ENCODE peak calls at places on chromosomes 1 and 21, in five cellular contexts. A is neural progenitor cell, E is IMR-90, T is mammary epithelial cell, U is MM.1S. J is an unnamed sample.
A peak's percentile ranks its signal among the peaks of the same experiment; 100 is the strongest.

GRCh38 chr1:185787238-185787637 is 53.0 kb downstream of the HMCN1 start:
- DNase-seq in A (no peak), E (no peak), T (no peak), U (no peak), J (no peak)

GRCh38 chr1:65339866-65340483 is 30.6 kb downstream of the DNAJC6 start:
- DNase-seq in A (no peak), E (peak; percentile 4), T (peak; percentile 42), U (no peak), J (peak; percentile 47)

GRCh38 chr1:162590101-162590500 is 28.6 kb downstream of the UAP1 start:
- DNase-seq in A (no peak), E (no peak), T (no peak), U (peak; percentile 71), J (no peak)

GRCh38 chr1:9331016-9331415 is 38.3 kb downstream of the SPSB1 start:
- DNase-seq in A (no peak), E (no peak), T (no peak), U (no peak), J (no peak)

GRCh38 chr1:89739013-89739843 is 81.6 kb upstream of the LRRC8D start:
- DNase-seq in A (no peak), E (peak; percentile 80), T (peak; percentile 91), U (no peak), J (peak; percentile 59)

GRCh38 chr1:231134624-231135023 is 27.2 kb upstream of the TRIM67 start:
- DNase-seq in A (no peak), E (no peak), T (peak; percentile 46), U (no peak), J (no peak)

GRCh38 chr1:99808391-99809115 is 41.6 kb upstream of the AGL start:
- DNase-seq in A (peak; percentile 87), E (peak; percentile 96), T (peak; percentile 81), U (peak; percentile 53), J (peak; percentile 92)

GRCh38 chr21:38936237-38936636 is 130.5 kb downstream of the ETS2 start:
- DNase-seq in A (no peak), E (no peak), T (no peak), U (no peak), J (no peak)

GRCh38 chr1:10378071-10378841 is 20.6 kb upstream of the PGD start:
- DNase-seq in A (no peak), E (peak; percentile 95), T (peak; percentile 14), U (no peak), J (no peak)

GRCh38 chr1:53330819-53331218 is 2.9 kb upstream of the LRP8 start:
- DNase-seq in A (no peak), E (no peak), T (no peak), U (no peak), J (no peak)

GRCh38 chr1:175178056-175178455 is 14.5 kb downstream of the KIAA0040 start:
- DNase-seq in A (peak; percentile 8), E (no peak), T (no peak), U (no peak), J (no peak)

GRCh38 chr1:63619558-63619957 is 26.3 kb downstream of the PGM1 start:
- DNase-seq in A (no peak), E (no peak), T (no peak), U (no peak), J (no peak)

GRCh38 chr1:2441746-2442145 is 29.4 kb upstream of the PEX10 start:
- DNase-seq in A (no peak), E (no peak), T (no peak), U (no peak), J (no peak)

GRCh38 chr1:27388337-27389005 is 4.0 kb upstream of the GPR3 start:
- DNase-seq in A (peak; percentile 77), E (no peak), T (peak; percentile 53), U (peak; percentile 66), J (peak; percentile 89)

GRCh38 chr1:19398309-19398760 is 86.2 kb downstream of the SLC66A1 start:
- DNase-seq in A (no peak), E (peak; percentile 99), T (peak; percentile 45), U (no peak), J (peak; percentile 96)

GRCh38 chr21:27424601-27425000 is 457.7 kb upstream of the ADAMTS5 start:
- DNase-seq in A (no peak), E (peak; percentile 34), T (peak; percentile 29), U (no peak), J (no peak)

GRCh38 chr21:45220106-45220505 is 67.6 kb downstream of the POFUT2 start:
- DNase-seq in A (no peak), E (peak; percentile 6), T (peak; percentile 17), U (no peak), J (no peak)

GRCh38 chr1:29709711-29710169 is 473.4 kb downstream of the PTPRU start:
- DNase-seq in A (no peak), E (peak; percentile 79), T (peak; percentile 99), U (no peak), J (no peak)

GRCh38 chr1:155695608-155696007 is 6.7 kb downstream of the DAP3 start:
- DNase-seq in A (no peak), E (no peak), T (no peak), U (no peak), J (no peak)

DNA sequence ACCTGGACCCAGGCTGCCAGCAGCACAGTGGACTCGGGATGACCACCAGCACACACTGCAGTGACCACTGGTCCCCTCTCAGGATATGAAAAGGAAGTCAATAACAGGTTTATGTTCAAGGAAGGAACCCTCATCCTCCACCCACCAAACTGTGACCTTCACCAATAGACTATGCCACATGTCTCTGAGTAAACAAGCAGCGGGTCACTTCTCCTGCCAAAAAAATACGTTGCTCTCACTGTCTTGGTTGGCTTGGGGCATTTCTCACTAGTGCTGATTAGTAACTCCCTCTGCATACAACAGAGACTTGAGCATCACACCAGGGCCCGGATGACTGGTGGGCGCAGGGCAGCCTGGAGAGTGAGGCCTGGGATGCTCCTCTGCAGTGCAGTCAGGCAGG is 25.9 kb downstream of the PARP1 start:
- DNase-seq in A (no peak), E (no peak), T (no peak), U (no peak), J (no peak)
- H3K36me3 ChIP-seq in A (peaks cover 14% of the 10 kb centered on the region), E (peaks cover 74% of the 10 kb centered on the region), T (peaks cover 21% of the 10 kb centered on the region), U (peaks cover 83% of the 10 kb centered on the region), J (peaks cover 77% of the 10 kb centered on the region)

GRCh38 chr21:34183331-34183928 is 110.1 kb downstream of the MRPS6 start:
- DNase-seq in A (no peak), E (no peak), T (no peak), U (no peak), J (no peak)

GRCh38 chr21:34180406-34180805 is 107.0 kb downstream of the MRPS6 start:
- DNase-seq in A (no peak), E (no peak), T (no peak), U (no peak), J (no peak)

GRCh38 chr21:34182436-34182835 is 109.1 kb downstream of the MRPS6 start:
- DNase-seq in A (no peak), E (no peak), T (no peak), U (no peak), J (no peak)

GRCh38 chr21:34180826-34181359 is 107.5 kb downstream of the MRPS6 start:
- DNase-seq in A (peak; percentile 56), E (no peak), T (no peak), U (no peak), J (no peak)

GRCh38 chr21:34181418-34181817 is 108.0 kb downstream of the MRPS6 start:
- DNase-seq in A (no peak), E (no peak), T (no peak), U (no peak), J (no peak)
- H3K4me1 ChIP-seq in A (peaks cover 59% of the 10 kb centered on the region), E (no peaks in the 10 kb centered on the region), T (no peaks in the 10 kb centered on the region), U (no peaks in the 10 kb centered on the region), J (no peaks in the 10 kb centered on the region)

GRCh38 chr1:234907585-234908457 is 220.8 kb downstream of the TOMM20 start:
- DNase-seq in A (no peak), E (peak; percentile 79), T (no peak), U (no peak), J (peak; percentile 86)
- H2AFZ ChIP-seq in A (no peak overlapping the region), E (peak overlapping the region; percentile 60), T (no peak overlapping the region), U (no peak overlapping the region), J (peak overlapping the region; percentile 36)

GRCh38 chr1:214665606-214666110 is 62.7 kb downstream of the CENPF start:
- DNase-seq in A (no peak), E (peak; percentile 65), T (no peak), U (no peak), J (no peak)

GRCh38 chr1:214660900-214661299 is 57.9 kb downstream of the CENPF start:
- DNase-seq in A (peak; percentile 19), E (peak; percentile 96), T (no peak), U (no peak), J (peak; percentile 82)

GRCh38 chr1:214660190-214660589 is 57.2 kb downstream of the CENPF start:
- DNase-seq in A (no peak), E (peak; percentile 19), T (no peak), U (no peak), J (no peak)

GRCh38 chr1:214664656-214665433 is 61.9 kb downstream of the CENPF start:
- DNase-seq in A (no peak), E (peak; percentile 73), T (no peak), U (no peak), J (no peak)

GRCh38 chr1:214662386-214662785 is 59.4 kb downstream of the CENPF start:
- DNase-seq in A (no peak), E (no peak), T (no peak), U (no peak), J (no peak)
- H3K36me3 ChIP-seq in A (peaks cover 61% of the 10 kb centered on the region), E (peaks cover 4% of the 10 kb centered on the region), T (peaks cover 29% of the 10 kb centered on the region), U (peaks cover 32% of the 10 kb centered on the region), J (peaks cover 40% of the 10 kb centered on the region)

GRCh38 chr1:21909286-21909759 is 27.8 kb downstream of the HSPG2 start:
- DNase-seq in A (no peak), E (peak; percentile 50), T (no peak), U (no peak), J (peak; percentile 93)
- H3K4me1 ChIP-seq in A (peaks cover 39% of the 10 kb centered on the region), E (peaks cover 23% of the 10 kb centered on the region), T (peaks cover 28% of the 10 kb centered on the region), U (no peaks in the 10 kb centered on the region), J (peaks cover 70% of the 10 kb centered on the region)

DNA sequence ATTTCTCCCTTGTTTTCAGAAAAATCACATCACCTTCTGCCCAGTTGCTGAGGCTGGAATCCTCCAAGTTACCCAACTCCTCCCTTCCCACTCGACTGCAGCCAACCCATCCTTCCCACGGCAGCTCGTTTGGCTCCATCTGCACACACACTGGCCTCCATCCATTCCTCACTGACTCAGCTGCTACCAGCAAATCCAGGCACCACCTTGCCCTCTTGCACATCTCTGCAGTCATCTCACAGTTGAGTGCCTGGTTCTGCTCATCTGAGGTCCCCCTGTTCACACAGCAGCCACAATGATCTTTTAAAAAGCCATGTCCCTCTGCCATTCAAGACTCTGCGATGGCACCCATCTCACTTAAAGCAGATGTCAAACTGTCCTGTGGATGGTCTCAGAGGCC is 5.9 kb downstream of the ZNF692 start:
- DNase-seq in A (no peak), E (peak; percentile 80), T (no peak), U (no peak), J (peak; percentile 97)
- H2AFZ ChIP-seq in A (no peak overlapping the region), E (no peak overlapping the region), T (no peak overlapping the region), U (no peak overlapping the region), J (no peak overlapping the region)

DNA sequence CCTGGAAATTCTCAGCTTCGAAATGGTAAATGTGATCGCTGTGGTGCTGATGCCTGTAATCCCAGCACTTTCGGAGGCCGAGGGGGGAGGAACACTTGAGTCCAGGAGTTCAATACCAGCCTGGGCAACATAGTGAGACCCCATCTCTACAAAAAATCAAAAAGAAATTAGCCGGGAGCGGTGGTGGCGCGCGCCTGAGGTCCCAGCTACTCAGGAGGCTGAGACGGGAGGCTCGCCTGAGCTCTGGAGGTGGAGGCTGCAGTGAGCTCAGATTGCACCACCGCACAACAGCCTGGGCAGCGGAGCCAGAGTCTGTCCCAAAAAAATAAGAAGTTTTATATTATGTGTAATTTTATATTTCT is 845 bp upstream of the MRPL20 start:
- DNase-seq in A (no peak), E (no peak), T (no peak), U (no peak), J (no peak)
- H3K36me3 ChIP-seq in A (peaks cover 10% of the 10 kb centered on the region), E (peaks cover 21% of the 10 kb centered on the region), T (peaks cover 14% of the 10 kb centered on the region), U (peaks cover 4% of the 10 kb centered on the region), J (peaks cover 26% of the 10 kb centered on the region)